ENCODE peak calls at places on chromosome 7, in seven cellular contexts. One of them, this sample, is unnamed.

GRCh38 chr7:98654524-98655272 is 37.6 kb downstream of the NPTX2 start:
- DNase-seq in T-helper 2 cell: no peak
- DNase-seq in NT2/D1: no peak
- DNase-seq in B cell: no peak
- DNase-seq in BE2C: no peak
- DNase-seq in adipocyte: no peak
- DNase-seq in activated naive CD4-positive, alpha-beta T cell: no peak
- DNase-seq in this sample: no peak

GRCh38 chr7:106015586-106016218 is 52.6 kb downstream of the CDHR3 start:
- DNase-seq in T-helper 2 cell: no peak
- DNase-seq in NT2/D1: no peak
- DNase-seq in B cell: no peak
- DNase-seq in BE2C: peak
- DNase-seq in adipocyte: no peak
- DNase-seq in activated naive CD4-positive, alpha-beta T cell: no peak
- DNase-seq in this sample: peak

GRCh38 chr7:50216626-50217025 is 87.9 kb upstream of the IKZF1 start:
- DNase-seq in T-helper 2 cell: no peak
- DNase-seq in NT2/D1: no peak
- DNase-seq in B cell: no peak
- DNase-seq in BE2C: no peak
- DNase-seq in adipocyte: no peak
- DNase-seq in activated naive CD4-positive, alpha-beta T cell: no peak
- DNase-seq in this sample: peak

GRCh38 chr7:121084748-121085336 is 96.3 kb downstream of the CPED1 start:
- DNase-seq in T-helper 2 cell: no peak
- DNase-seq in NT2/D1: no peak
- DNase-seq in B cell: no peak
- DNase-seq in BE2C: no peak
- DNase-seq in adipocyte: peak
- DNase-seq in activated naive CD4-positive, alpha-beta T cell: no peak
- DNase-seq in this sample: peak

GRCh38 chr7:134140889-134141867 is 14.0 kb downstream of the LRGUK start:
- DNase-seq in T-helper 2 cell: no peak
- DNase-seq in NT2/D1: peak
- DNase-seq in B cell: peak
- DNase-seq in BE2C: peak
- DNase-seq in adipocyte: peak
- DNase-seq in activated naive CD4-positive, alpha-beta T cell: no peak
- DNase-seq in this sample: peak

GRCh38 chr7:42110333-42110732 is 126.7 kb downstream of the GLI3 start:
- DNase-seq in T-helper 2 cell: no peak
- DNase-seq in NT2/D1: no peak
- DNase-seq in B cell: no peak
- DNase-seq in BE2C: no peak
- DNase-seq in adipocyte: no peak
- DNase-seq in activated naive CD4-positive, alpha-beta T cell: no peak
- DNase-seq in this sample: no peak

GRCh38 chr7:149715476-149715875 is 57.9 kb downstream of the ZNF467 start:
- DNase-seq in T-helper 2 cell: no peak
- DNase-seq in NT2/D1: no peak
- DNase-seq in B cell: no peak
- DNase-seq in BE2C: no peak
- DNase-seq in adipocyte: no peak
- DNase-seq in activated naive CD4-positive, alpha-beta T cell: no peak
- DNase-seq in this sample: no peak

GRCh38 chr7:106772655-106773108 is 92.4 kb upstream of the PIK3CG start:
- DNase-seq in T-helper 2 cell: no peak
- DNase-seq in NT2/D1: no peak
- DNase-seq in B cell: no peak
- DNase-seq in BE2C: no peak
- DNase-seq in adipocyte: peak
- DNase-seq in activated naive CD4-positive, alpha-beta T cell: no peak
- DNase-seq in this sample: no peak

GRCh38 chr7:29950480-29950879 is 39.1 kb downstream of the SCRN1 start:
- DNase-seq in T-helper 2 cell: no peak
- DNase-seq in NT2/D1: no peak
- DNase-seq in B cell: no peak
- DNase-seq in BE2C: no peak
- DNase-seq in adipocyte: no peak
- DNase-seq in activated naive CD4-positive, alpha-beta T cell: no peak
- DNase-seq in this sample: no peak

This sample was measured in SK-N-SH.